ENCODE peak calls at places on chromosomes 6 and 20, in four cellular contexts. P, W, A and L are unnamed samples.

GRCh38 chr6:138099832-138100231 is 7.4 kb downstream of the PERP start:
- DNase-seq in P (no peak), A (peak; percentile 84), W (no peak), L (no peak)

GRCh38 chr6:79946242-79946641 is 1.1 kb downstream of the ELOVL4 start:
- DNase-seq in P (peak; percentile 41), W (no peak), A (peak; percentile 35), L (no peak)

GRCh38 chr6:133646021-133646682 is 242.8 kb upstream of the TCF21 start:
- DNase-seq in W (no peak), A (peak; percentile 47), P (no peak), L (no peak)

GRCh38 chr6:166435574-166435973 is 52.8 kb upstream of the MPC1 start:
- DNase-seq in P (no peak), A (no peak), W (no peak), L (peak; percentile 74)

GRCh38 chr20:20362774-20363435 is 5.0 kb upstream of the INSM1 start:
- DNase-seq in A (no peak), W (no peak), P (no peak), L (no peak)

GRCh38 chr6:101779051-101779844 is 385.7 kb downstream of the GRIK2 start:
- DNase-seq in A (peak; percentile 52), W (no peak), P (no peak), L (no peak)

GRCh38 chr6:31308050-31308844 is 36.4 kb upstream of the HLA-C start:
- DNase-seq in W (peak; percentile 93), P (no peak), A (no peak), L (no peak)

GRCh38 chr6:8047466-8048292 is 16.5 kb downstream of the BLOC1S5 start:
- DNase-seq in A (peak; percentile 35), W (no peak), P (peak; percentile 88), L (no peak)

GRCh38 chr6:22544469-22544868 is 24.9 kb upstream of the HDGFL1 start:
- DNase-seq in P (no peak), A (no peak), W (no peak), L (no peak)

GRCh38 chr6:45377041-45377554 is 636 bp downstream of the SUPT3H start:
- DNase-seq in P (peak; percentile 36), A (peak; percentile 16), W (no peak), L (peak; percentile 90)

GRCh38 chr6:118618676-118619377 is 32.6 kb downstream of the CEP85L start:
- DNase-seq in P (peak; percentile 71), W (peak; percentile 47), A (peak; percentile 26), L (peak; percentile 70)

GRCh38 chr6:14412026-14412425 is 294.5 kb downstream of the CD83 start:
- DNase-seq in P (no peak), A (no peak), W (no peak), L (no peak)

GRCh38 chr20:23049201-23049932 is at the start of gene THBD:
- DNase-seq in W (peak; percentile 88), A (peak; percentile 12), P (peak; percentile 91), L (peak; percentile 84)